ENCODE peak calls at places on chromosomes 13 and 19, in nine cellular contexts. P is IMR-90, H is GM23248, Q is GM12878, M is PC-3, K is hepatocyte, W is neural progenitor cell, F is PC-9, O is astrocyte. J is an unnamed sample.

GRCh38 chr19:30029721-30030510 is 87.9 kb downstream of the URI1 start:
- DNase-seq in P (peak; percentile 56), H (no peak), Q (peak; percentile 90), M (peak; percentile 91), K (no peak), W (no peak), F (peak; percentile 61), O (peak; percentile 86), J (no peak)

GRCh38 chr13:19061278-19061677 is 120.3 kb downstream of the TUBA3C start:
- DNase-seq in P (no peak), H (no peak), Q (no peak), M (no peak), K (no peak), W (no peak), F (no peak), O (no peak), J (no peak)

GRCh38 chr19:40596608-40597328 is 4.4 kb upstream of the LTBP4 start:
- DNase-seq in P (peak; percentile 59), H (peak; percentile 83), Q (no peak), M (peak; percentile 59), K (peak; percentile 69), W (peak; percentile 84), F (peak; percentile 70), O (no peak), J (no peak)

GRCh38 chr19:7681336-7682174 is 922 bp downstream of the TRAPPC5 start:
- DNase-seq in P (peak; percentile 70), H (peak; percentile 95), Q (no peak), M (peak; percentile 75), K (peak; percentile 91), W (peak; percentile 92), F (peak; percentile 60), O (peak; percentile 35), J (peak; percentile 83)

GRCh38 chr19:45999653-46000121 is 4.4 kb downstream of the CCDC61 start:
- DNase-seq in P (peak; percentile 43), H (peak; percentile 55), Q (no peak), M (no peak), K (peak; percentile 57), W (peak; percentile 78), F (no peak), O (no peak), J (no peak)

GRCh38 chr19:1512671-1513491 is at the start of gene ADAMTSL5:
- DNase-seq in P (peak; percentile 28), H (peak; percentile 88), Q (no peak), M (peak; percentile 59), K (peak; percentile 89), W (peak; percentile 45), F (peak; percentile 70), O (no peak), J (no peak)

GRCh38 chr19:53047379-53047778 is 2.8 kb downstream of the ERVV-2 start:
- DNase-seq in P (no peak), H (no peak), Q (no peak), M (no peak), K (no peak), W (no peak), F (no peak), O (no peak), J (no peak)

GRCh38 chr13:52070929-52071523 is 46.5 kb downstream of the UTP14C start:
- DNase-seq in P (peak; percentile 32), H (peak; percentile 53), Q (no peak), M (no peak), K (no peak), W (no peak), F (no peak), O (peak; percentile 16), J (peak; percentile 34)

GRCh38 chr13:103537616-103538015 is 471.4 kb upstream of the SLC10A2 start:
- DNase-seq in P (no peak), H (no peak), Q (no peak), M (no peak), K (no peak), W (no peak), F (no peak), O (no peak), J (no peak)

GRCh38 chr19:18896421-18896841 is 473 bp upstream of the CERS1 start:
- DNase-seq in P (no peak), H (peak; percentile 49), Q (no peak), M (peak; percentile 26), K (no peak), W (peak; percentile 38), F (no peak), O (no peak), J (no peak)

GRCh38 chr19:42857544-42857867 is 22.0 kb downstream of the PSG1 start:
- DNase-seq in P (no peak), H (no peak), Q (no peak), M (no peak), K (no peak), W (no peak), F (no peak), O (no peak), J (no peak)

GRCh38 chr13:51523082-51523518 is 61.2 kb upstream of the WDFY2 start:
- DNase-seq in P (peak; percentile 69), H (peak; percentile 90), Q (no peak), M (peak; percentile 72), K (no peak), W (no peak), F (peak; percentile 49), O (peak; percentile 59), J (peak; percentile 76)

GRCh38 chr13:72025836-72026235 is 158.8 kb upstream of the DACH1 start:
- DNase-seq in P (no peak), H (no peak), Q (no peak), M (no peak), K (no peak), W (no peak), F (no peak), O (peak; percentile 60), J (no peak)

GRCh38 chr19:27691991-27692390 is 1521.0 kb downstream of the UQCRFS1 start:
- DNase-seq in P (no peak), H (no peak), Q (no peak), M (no peak), K (no peak), W (no peak), F (no peak), O (no peak), J (no peak)
- H3K9me3 ChIP-seq in P (peaks cover 13% of the 10 kb centered on the region), H (no peaks in the 10 kb centered on the region), Q (no peaks in the 10 kb centered on the region), M (no peaks in the 10 kb centered on the region), K (no peaks in the 10 kb centered on the region), W (peaks cover 12% of the 10 kb centered on the region), F (no peaks in the 10 kb centered on the region), O (no peaks in the 10 kb centered on the region), J (no peaks in the 10 kb centered on the region)

GRCh38 chr19:50977626-50978025 is 6.1 kb downstream of the KLK7 start:
- DNase-seq in P (no peak), H (no peak), Q (no peak), M (peak; percentile 42), K (no peak), W (no peak), F (no peak), O (no peak), J (no peak)
- H2AFZ ChIP-seq in P (no peak overlapping the region), H (no peak overlapping the region), Q (no peak overlapping the region), M (no peak overlapping the region), K (no peak overlapping the region), W (no peak overlapping the region), F (no peak overlapping the region), O (no peak overlapping the region), J (no peak overlapping the region)

GRCh38 chr19:56577719-56578602 is 10.7 kb downstream of the ZNF470 start:
- DNase-seq in P (no peak), H (no peak), Q (no peak), M (no peak), K (no peak), W (no peak), F (no peak), O (no peak), J (no peak)
- H3K9me3 ChIP-seq in P (peaks cover 73% of the 10 kb centered on the region), H (peaks cover 52% of the 10 kb centered on the region), Q (peaks cover 5% of the 10 kb centered on the region), M (peaks cover 95% of the 10 kb centered on the region), K (peaks cover 94% of the 10 kb centered on the region), W (peaks cover 76% of the 10 kb centered on the region), F (peaks cover 85% of the 10 kb centered on the region), O (peaks cover 66% of the 10 kb centered on the region), J (peaks cover 78% of the 10 kb centered on the region)

DNA sequence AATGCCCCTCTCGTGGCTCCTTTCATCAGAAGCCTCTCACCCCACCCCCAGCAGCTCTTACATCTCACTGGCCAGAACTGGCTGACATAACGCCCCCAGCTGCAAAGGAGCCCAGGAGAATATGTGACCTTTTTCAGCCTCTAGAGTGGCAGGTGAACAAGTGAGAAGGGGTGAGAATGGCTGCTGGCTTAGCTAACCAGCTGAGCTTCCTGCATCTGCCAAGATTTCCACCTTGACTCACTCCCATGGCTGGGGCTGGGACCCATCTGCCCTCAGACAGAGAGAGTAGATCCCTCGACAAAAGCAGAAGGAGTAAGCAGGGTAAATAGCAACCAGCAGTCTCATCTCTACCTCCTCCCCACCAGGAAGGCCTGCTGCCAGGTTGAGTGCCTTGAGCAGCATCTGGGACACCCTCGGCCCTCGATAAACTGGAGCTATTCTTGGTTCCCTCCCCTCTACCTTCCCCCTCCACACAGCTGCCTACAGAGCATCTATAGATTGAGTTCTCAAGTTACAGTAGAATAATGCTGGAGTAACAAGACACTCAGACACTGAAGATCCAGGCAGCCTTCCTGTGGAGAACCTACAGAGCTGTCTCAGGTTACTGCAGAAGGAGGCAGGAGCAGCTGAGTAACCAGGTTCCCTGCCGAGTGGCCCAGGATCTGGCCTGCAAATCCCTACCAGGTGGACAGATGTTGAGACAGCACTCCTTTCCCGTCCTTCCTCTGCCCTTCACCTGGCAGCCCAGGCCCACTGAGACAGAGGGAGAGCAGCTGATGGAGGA is 15.5 kb downstream of the KASH5 start:
- DNase-seq in P (peak; percentile 33), H (no peak), Q (no peak), M (peak; percentile 89), K (no peak), W (peak; percentile 90), F (peak; percentile 41), O (peak; percentile 20), J (no peak)
- H2AFZ ChIP-seq in P (no peak overlapping the region), H (no peak overlapping the region), Q (peak overlapping the region; percentile 35), M (peak overlapping the region; percentile 77), K (no peak overlapping the region), W (no peak overlapping the region), F (peak overlapping the region; percentile 37), O (no peak overlapping the region), J (no peak overlapping the region)

GRCh38 chr13:112115403-112116091 is 48.6 kb downstream of the SOX1 start:
- DNase-seq in P (no peak), H (no peak), Q (no peak), M (no peak), K (no peak), W (no peak), F (no peak), O (no peak), J (no peak)
- H3K9me3 ChIP-seq in P (peaks cover 52% of the 10 kb centered on the region), H (no peaks in the 10 kb centered on the region), Q (no peaks in the 10 kb centered on the region), M (no peaks in the 10 kb centered on the region), K (no peaks in the 10 kb centered on the region), W (no peaks in the 10 kb centered on the region), F (no peaks in the 10 kb centered on the region), O (peaks cover 5% of the 10 kb centered on the region), J (no peaks in the 10 kb centered on the region)

GRCh38 chr13:111422352-111422751 is 101.9 kb downstream of the TEX29 start:
- DNase-seq in P (no peak), H (no peak), Q (no peak), M (no peak), K (no peak), W (no peak), F (no peak), O (no peak), J (no peak)
- H2AFZ ChIP-seq in P (no peak overlapping the region), H (no peak overlapping the region), Q (no peak overlapping the region), M (no peak overlapping the region), K (no peak overlapping the region), W (no peak overlapping the region), F (no peak overlapping the region), O (no peak overlapping the region), J (no peak overlapping the region)